ENCODE peak calls at places on chromosomes 7 and 10, in six cellular contexts. P is ovary, U is sigmoid colon, J is transverse colon, Y is colonic mucosa, W is fibroblast of villous mesenchyme. O is an unnamed sample.

GRCh38 chr7:65390588-65390987 is 16.9 kb downstream of the ZNF92 start:
- DNase-seq in J (no peak), U (no peak), W (peak; percentile 55), P (no peak), Y (no peak), O (no peak)

GRCh38 chr7:28296571-28297483 is 115.5 kb upstream of the CREB5 start:
- DNase-seq in J (peak; percentile 27), U (no peak), P (no peak), Y (peak; percentile 27), W (peak; percentile 44), O (peak; percentile 64)

GRCh38 chr7:2362385-2363088 is 7.9 kb downstream of the EIF3B start:
- DNase-seq in P (no peak), U (no peak), W (no peak), J (no peak), Y (no peak), O (no peak)

GRCh38 chr7:20330797-20331230 is at the start of gene ITGB8:
- DNase-seq in U (peak; percentile 78), J (no peak), W (no peak), Y (peak; percentile 56), P (peak; percentile 65), O (peak; percentile 71)

GRCh38 chr10:4383683-4384082 is 442.3 kb upstream of the AKR1E2 start:
- DNase-seq in J (no peak), P (no peak), U (no peak), Y (no peak), W (peak; percentile 36), O (no peak)

GRCh38 chr7:78301361-78301760 is 502.8 kb downstream of the PHTF2 start:
- DNase-seq in U (no peak), Y (no peak), W (peak; percentile 2), J (no peak), P (no peak), O (no peak)

GRCh38 chr7:69166979-69167516 is 431.2 kb upstream of the AUTS2 start:
- DNase-seq in U (no peak), P (no peak), W (no peak), Y (no peak), J (no peak), O (no peak)

GRCh38 chr7:38199154-38199553 is 21.1 kb downstream of the STARD3NL start:
- DNase-seq in Y (no peak), U (no peak), J (no peak), P (no peak), W (no peak), O (no peak)

GRCh38 chr10:130634796-130635195 is 498.6 kb downstream of the GLRX3 start:
- DNase-seq in U (no peak), J (no peak), Y (no peak), W (no peak), P (no peak), O (no peak)

GRCh38 chr10:3588816-3589215 is 196.2 kb downstream of the KLF6 start:
- DNase-seq in P (no peak), U (no peak), Y (no peak), J (no peak), W (no peak), O (no peak)

GRCh38 chr10:101319241-101319915 is 34.6 kb upstream of the BTRC start:
- DNase-seq in U (no peak), J (no peak), P (no peak), W (no peak), Y (no peak), O (peak; percentile 25)

GRCh38 chr10:71807557-71808510 is 34.5 kb upstream of the VSIR start:
- DNase-seq in U (no peak), J (no peak), P (no peak), W (no peak), Y (peak; percentile 18), O (no peak)

GRCh38 chr7:106056513-106057203 is 55.5 kb downstream of the SYPL1 start:
- DNase-seq in W (peak; percentile 73), U (peak; percentile 90), Y (peak; percentile 74), J (peak; percentile 77), P (peak; percentile 73), O (peak; percentile 56)

GRCh38 chr10:114550756-114551290 is 107.3 kb downstream of the ABLIM1 start:
- DNase-seq in Y (no peak), J (no peak), P (no peak), U (no peak), W (peak; percentile 56), O (no peak)
- TF ChIP-seq CTCF in Y (peak; percentile 44), J (peak; percentile 54), P (peak; percentile 55), U (peak; percentile 52), W (peak; percentile 31), O (peak; percentile 48)

GRCh38 chr10:43229208-43230061 is 37.4 kb downstream of the RASGEF1A start:
- DNase-seq in U (peak; percentile 53), P (peak; percentile 4), Y (no peak), W (no peak), J (peak; percentile 24), O (peak; percentile 75)
- TF ChIP-seq CTCF in U (no peak), P (no peak), Y (no peak), W (no peak), J (no peak), O (no peak)

GRCh38 chr7:1189986-1190772 is 30.2 kb upstream of the ZFAND2A start:
- DNase-seq in P (no peak), U (no peak), Y (no peak), W (no peak), J (no peak), O (no peak)

GRCh38 chr7:1196950-1197349 is 35.7 kb upstream of the UNCX start:
- DNase-seq in U (no peak), P (no peak), J (no peak), W (no peak), Y (no peak), O (no peak)

GRCh38 chr7:1192171-1192676 is 32.2 kb upstream of the ZFAND2A start:
- DNase-seq in Y (no peak), W (peak; percentile 89), J (no peak), P (no peak), U (no peak), O (no peak)

GRCh38 chr7:1197997-1198632 is 34.6 kb upstream of the UNCX start:
- DNase-seq in P (no peak), W (peak; percentile 97), J (no peak), Y (no peak), U (no peak), O (no peak)

DNA sequence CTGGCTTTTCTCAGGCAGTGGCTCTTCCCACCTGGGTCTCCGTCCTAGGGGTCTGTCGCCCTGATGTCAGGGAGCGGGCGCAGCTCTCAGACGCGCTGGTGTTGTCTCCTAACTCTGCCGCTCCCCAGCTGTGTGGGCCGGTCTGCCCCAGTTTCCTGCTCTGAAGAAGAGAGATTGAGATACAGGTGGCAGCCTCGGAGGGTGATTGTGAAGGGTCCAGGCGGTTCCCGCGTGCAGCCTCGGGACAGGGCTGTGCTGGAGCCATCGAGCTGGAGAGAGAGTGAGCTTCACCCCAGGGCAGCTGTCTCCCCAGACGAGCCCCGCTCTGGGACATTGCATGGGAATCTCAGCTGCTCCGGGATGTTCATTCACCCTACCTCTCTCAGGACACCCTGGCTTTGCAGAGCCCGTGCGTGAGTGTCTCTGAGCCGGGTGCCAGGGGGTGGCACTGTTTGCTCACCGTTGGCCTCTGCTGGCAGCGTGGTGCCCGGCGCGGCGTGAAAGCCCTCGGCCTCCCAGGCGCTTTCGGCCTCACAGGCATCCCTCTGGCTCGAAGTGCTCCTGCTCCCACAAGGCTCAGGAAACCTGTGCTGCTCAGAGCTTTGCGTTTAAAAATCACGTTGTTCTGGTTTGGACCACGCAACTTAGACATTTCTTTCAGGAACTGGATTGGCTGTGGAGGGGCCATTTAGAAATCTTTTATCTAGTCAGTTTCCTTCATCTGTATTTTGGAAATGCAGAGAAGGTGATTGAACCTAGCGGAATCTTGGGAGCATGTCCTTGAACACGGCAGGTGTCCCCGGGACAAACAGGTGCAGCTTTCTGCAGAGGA is 33.8 kb upstream of the ZFAND2A start:
- DNase-seq in Y (peak; percentile 35), J (peak; percentile 41), P (no peak), W (peak; percentile 33), U (no peak), O (peak; percentile 59)
- TF ChIP-seq CTCF in Y (no peak), J (peak; percentile 40), P (no peak), W (peak; percentile 55), U (peak; percentile 10), O (peak; percentile 26)

GRCh38 chr7:107467972-107468371 is 1.9 kb upstream of the GPR22 start:
- DNase-seq in U (no peak), Y (no peak), W (no peak), P (no peak), J (no peak), O (no peak)

GRCh38 chr7:107464666-107465065 is 5.2 kb upstream of the GPR22 start:
- DNase-seq in P (no peak), Y (no peak), W (no peak), J (no peak), U (no peak), O (no peak)

GRCh38 chr7:107468824-107469223 is 1.0 kb upstream of the GPR22 start:
- DNase-seq in U (no peak), J (no peak), Y (no peak), W (no peak), P (no peak), O (no peak)

GRCh38 chr7:107461938-107462533 is 7.8 kb upstream of the GPR22 start:
- DNase-seq in J (no peak), P (no peak), Y (no peak), U (no peak), W (no peak), O (no peak)

GRCh38 chr7:107463139-107464078 is 6.4 kb upstream of the GPR22 start:
- DNase-seq in J (peak; percentile 54), Y (peak; percentile 34), W (peak; percentile 69), U (peak; percentile 80), P (peak; percentile 64), O (peak; percentile 23)
- TF ChIP-seq CTCF in J (peak; percentile 64), Y (peak; percentile 60), W (peak; percentile 87), U (peak; percentile 72), P (peak; percentile 28), O (peak; percentile 47)

DNA sequence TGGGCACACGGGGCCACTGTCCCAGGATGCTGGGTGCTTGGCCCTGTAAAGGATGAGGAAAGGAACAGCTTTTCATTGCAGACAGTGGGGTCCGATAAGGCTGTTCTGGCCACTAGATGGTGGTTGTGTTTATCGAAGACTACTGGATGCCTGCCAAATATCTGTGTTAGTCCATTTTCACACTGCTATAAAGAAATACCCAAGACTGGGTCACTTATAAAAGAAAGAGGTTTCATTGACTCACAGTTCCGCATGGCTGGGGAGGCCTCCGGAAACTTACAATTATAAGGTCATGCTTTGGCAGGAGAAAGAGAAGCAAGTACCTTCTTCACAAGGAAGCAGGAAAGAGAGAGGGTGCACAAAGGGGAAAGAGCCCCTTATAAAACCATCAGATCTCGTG is 32.2 kb upstream of the GARS1 start:
- DNase-seq in W (peak; percentile 28), Y (no peak), U (no peak), J (no peak), P (no peak), O (no peak)
- TF ChIP-seq CTCF in W (no peak), Y (no peak), U (no peak), J (no peak), P (no peak), O (no peak)

GRCh38 chr10:60564475-60564874 is 174.8 kb upstream of the ANK3 start:
- DNase-seq in J (no peak), Y (no peak), W (no peak), P (no peak), U (no peak), O (no peak)
- TF ChIP-seq CTCF in J (no peak), Y (no peak), W (no peak), P (no peak), U (no peak), O (no peak)

GRCh38 chr10:23291551-23292334 is 52.9 kb downstream of the C10orf67 start:
- DNase-seq in U (no peak), W (no peak), J (no peak), Y (no peak), P (no peak), O (no peak)
- TF ChIP-seq CTCF in U (no peak), W (no peak), J (no peak), Y (no peak), P (no peak), O (no peak)